ENCODE peak calls at places on chromosomes 6 and 20, in six cellular contexts. I is mammary epithelial cell, N is PC-9, P is OCI-LY7, S is H1, C is hepatocyte. M is an unnamed sample.

GRCh38 chr6:5388319-5388718 is 127.0 kb downstream of the FARS2 start:
- DNase-seq in I (no peak), N (no peak), P (no peak), S (no peak), C (no peak), M (no peak)

GRCh38 chr20:41046716-41047115 is 18.1 kb downstream of the TOP1 start:
- DNase-seq in I (no peak), N (no peak), P (no peak), S (no peak), C (no peak), M (peak; percentile 62)

GRCh38 chr20:645318-646106 is 7.5 kb downstream of the SRXN1 start:
- DNase-seq in I (peak; percentile 35), N (peak; percentile 57), P (peak; percentile 76), S (peak; percentile 82), C (peak; percentile 75), M (peak; percentile 60)

GRCh38 chr6:76861403-76861802 is 601.9 kb downstream of the HTR1B start:
- DNase-seq in I (peak; percentile 11), N (no peak), P (peak; percentile 7), S (no peak), C (peak; percentile 49), M (no peak)

GRCh38 chr6:30163090-30163917 is at the start of gene TRIM15:
- DNase-seq in I (peak; percentile 59), N (peak; percentile 31), P (no peak), S (no peak), C (peak; percentile 78), M (no peak)

GRCh38 chr6:137013031-137013430 is 31.7 kb downstream of the IL20RA start:
- DNase-seq in I (peak; percentile 26), N (peak; percentile 34), P (no peak), S (no peak), C (no peak), M (no peak)

GRCh38 chr6:14690120-14691056 is 555.5 kb upstream of the JARID2 start:
- DNase-seq in I (no peak), N (no peak), P (no peak), S (no peak), C (no peak), M (no peak)

GRCh38 chr6:391559-392440 is at the start of gene IRF4:
- DNase-seq in I (no peak), N (no peak), P (peak; percentile 84), S (no peak), C (no peak), M (no peak)

GRCh38 chr6:128997880-128998279 is 114.9 kb downstream of the LAMA2 start:
- DNase-seq in I (no peak), N (no peak), P (no peak), S (no peak), C (no peak), M (no peak)

GRCh38 chr6:31728767-31729514 is at the start of gene DDAH2:
- DNase-seq in I (no peak), N (no peak), P (no peak), S (no peak), C (peak; percentile 31), M (no peak)
- TF ChIP-seq CTCF in I (peak; percentile 50), N (peak; percentile 81), P (peak; percentile 91), S (no peak), C (peak; percentile 76), M (no peak)

GRCh38 chr6:134632034-134632433 is 314.1 kb upstream of the SGK1 start:
- DNase-seq in I (no peak), N (no peak), P (no peak), S (no peak), C (no peak), M (no peak)

GRCh38 chr6:134627707-134628106 is 309.8 kb upstream of the SGK1 start:
- DNase-seq in I (no peak), N (no peak), P (no peak), S (no peak), C (no peak), M (no peak)

GRCh38 chr6:134628154-134628553 is 310.2 kb upstream of the SGK1 start:
- DNase-seq in I (no peak), N (no peak), P (no peak), S (no peak), C (no peak), M (no peak)

GRCh38 chr6:134631398-134631924 is 313.5 kb upstream of the SGK1 start:
- DNase-seq in I (no peak), N (no peak), P (no peak), S (no peak), C (no peak), M (no peak)

GRCh38 chr6:134630468-134631180 is 312.7 kb upstream of the SGK1 start:
- DNase-seq in I (no peak), N (no peak), P (peak; percentile 79), S (no peak), C (peak; percentile 12), M (no peak)
- H2AFZ ChIP-seq in I (peak overlapping the region; percentile 45), N (no peak overlapping the region), P (peak overlapping the region; percentile 59), S (no peak overlapping the region), C (no peak overlapping the region), M (no peak overlapping the region)

DNA sequence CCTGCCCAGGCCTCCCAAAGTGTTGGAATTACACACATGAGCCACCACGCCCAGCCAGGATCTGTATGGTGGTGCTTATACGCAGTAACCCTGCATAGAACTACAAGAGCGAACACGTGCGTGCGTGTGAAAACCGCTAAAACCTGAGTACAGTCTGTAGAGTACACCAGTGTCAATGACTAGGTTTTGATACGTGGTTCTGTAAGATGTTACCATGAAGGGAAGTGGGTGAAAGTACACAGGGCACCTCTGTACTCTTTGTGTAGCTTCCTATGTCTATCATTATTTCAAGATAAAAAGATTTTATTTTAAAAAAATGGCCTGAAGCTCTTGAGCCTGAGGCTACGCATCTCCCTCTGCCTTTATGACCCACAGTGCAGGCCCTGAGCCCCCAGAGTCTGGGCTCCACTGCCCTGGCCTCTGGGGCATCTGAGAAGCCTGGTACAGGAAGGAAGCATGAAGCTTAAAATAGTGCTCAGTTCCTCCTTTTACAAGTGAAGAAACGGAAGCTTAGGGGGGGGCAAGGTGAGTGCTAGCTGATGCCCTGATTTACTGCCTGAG is 21.6 kb downstream of the LY86 start:
- DNase-seq in I (no peak), N (no peak), P (peak; percentile 85), S (no peak), C (no peak), M (no peak)
- H3K4me3 ChIP-seq in I (no peak overlapping the region), N (no peak overlapping the region), P (peak overlapping the region; percentile 36), S (no peak overlapping the region), C (no peak overlapping the region), M (no peak overlapping the region)

DNA sequence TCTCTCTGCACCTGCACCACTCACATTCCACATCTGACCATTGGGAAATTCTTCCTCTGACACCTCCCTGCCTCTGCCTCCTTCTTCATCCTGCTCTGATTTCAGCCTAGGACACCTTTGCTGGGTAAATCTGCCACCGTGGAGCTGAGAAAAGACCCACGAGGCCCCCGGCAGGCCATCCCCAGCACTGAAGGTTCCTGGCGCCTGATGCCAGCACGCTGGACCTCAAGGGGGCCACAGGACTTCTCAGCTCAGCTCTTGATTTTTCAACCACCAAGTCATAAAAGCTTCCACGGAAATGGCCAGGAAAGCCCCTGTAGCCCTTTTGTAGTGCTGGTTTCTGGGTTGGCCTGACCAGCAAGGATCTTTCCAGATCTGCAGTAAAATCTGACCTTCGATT is 157.7 kb downstream of the BMP7 start:
- DNase-seq in I (no peak), N (no peak), P (no peak), S (no peak), C (no peak), M (no peak)
- TF ChIP-seq CTCF in I (no peak), N (no peak), P (no peak), S (peak; percentile 40), C (no peak), M (no peak)

GRCh38 chr6:166483556-166484250 is 101.0 kb upstream of the MPC1 start:
- DNase-seq in I (no peak), N (no peak), P (no peak), S (no peak), C (no peak), M (no peak)
- H2AFZ ChIP-seq in I (no peak overlapping the region), N (no peak overlapping the region), P (no peak overlapping the region), S (no peak overlapping the region), C (no peak overlapping the region), M (no peak overlapping the region)

DNA sequence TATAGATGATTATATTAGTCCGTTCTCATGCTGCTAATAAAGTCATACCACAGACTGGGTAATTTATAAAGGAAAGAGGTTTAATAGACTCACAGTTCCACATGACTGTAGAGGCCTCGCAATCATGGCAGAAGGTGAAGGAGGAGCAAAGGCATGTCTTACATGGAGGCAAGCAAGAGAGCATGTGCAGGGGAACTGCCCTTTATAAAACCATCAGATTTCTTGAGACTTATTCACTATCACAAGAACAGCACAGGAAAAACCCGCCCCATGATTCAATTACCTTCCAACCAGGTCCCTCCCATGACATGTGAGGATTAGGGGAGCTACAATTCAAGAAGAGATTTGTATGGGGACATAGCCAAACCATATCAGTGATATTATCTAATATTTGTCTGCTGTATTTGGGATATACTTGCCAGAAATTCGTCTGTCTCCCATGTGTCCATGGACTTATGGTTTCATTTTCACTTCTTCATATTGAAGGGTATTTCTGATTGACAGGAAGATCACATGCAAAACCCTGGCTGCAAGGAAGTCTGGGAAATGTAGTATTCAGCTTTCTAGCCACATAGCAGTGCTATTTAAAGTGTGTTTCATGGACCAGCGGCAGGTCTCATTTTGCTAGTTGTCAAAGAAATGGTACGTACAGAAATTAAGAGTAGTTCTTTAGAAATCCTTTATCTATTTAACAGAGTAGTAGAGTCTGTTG is 50.5 kb upstream of the PAK5 start:
- DNase-seq in I (no peak), N (no peak), P (no peak), S (no peak), C (no peak), M (no peak)
- H3K4me3 ChIP-seq in I (no peak overlapping the region), N (peak overlapping the region; percentile 30), P (peak overlapping the region; percentile 29), S (no peak overlapping the region), C (no peak overlapping the region), M (no peak overlapping the region)

DNA sequence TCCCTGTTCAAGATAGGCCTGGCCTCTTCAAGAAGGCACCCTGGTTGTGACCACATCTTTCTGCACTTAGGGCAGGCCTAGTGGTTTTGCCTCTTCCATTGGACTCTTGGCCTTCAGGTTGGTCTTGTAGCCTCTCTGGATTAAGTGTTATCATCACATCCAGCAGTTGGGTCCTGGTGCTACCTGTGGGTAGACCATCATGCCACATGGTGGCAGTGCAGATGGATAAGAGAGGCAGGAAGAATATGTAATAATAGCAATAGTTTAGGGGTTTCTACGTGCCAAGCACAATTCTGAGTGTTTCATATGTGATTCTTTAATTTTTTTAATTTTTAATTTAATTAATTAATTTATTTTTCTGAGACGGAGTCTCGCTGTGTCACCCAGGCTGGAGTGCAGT is 28.5 kb upstream of the SNRPB2 start:
- DNase-seq in I (peak; percentile 6), N (no peak), P (peak; percentile 52), S (no peak), C (no peak), M (no peak)
- TF ChIP-seq CTCF in I (peak; percentile 22), N (peak; percentile 43), P (peak; percentile 74), S (peak; percentile 55), C (peak; percentile 29), M (no peak)

GRCh38 chr6:33761922-33762629 is 15.4 kb upstream of the IP6K3 start:
- DNase-seq in I (peak; percentile 30), N (peak; percentile 50), P (peak; percentile 52), S (no peak), C (peak; percentile 78), M (peak; percentile 68)
- H2AFZ ChIP-seq in I (peak overlapping the region; percentile 25), N (no peak overlapping the region), P (no peak overlapping the region), S (no peak overlapping the region), C (no peak overlapping the region), M (no peak overlapping the region)

DNA sequence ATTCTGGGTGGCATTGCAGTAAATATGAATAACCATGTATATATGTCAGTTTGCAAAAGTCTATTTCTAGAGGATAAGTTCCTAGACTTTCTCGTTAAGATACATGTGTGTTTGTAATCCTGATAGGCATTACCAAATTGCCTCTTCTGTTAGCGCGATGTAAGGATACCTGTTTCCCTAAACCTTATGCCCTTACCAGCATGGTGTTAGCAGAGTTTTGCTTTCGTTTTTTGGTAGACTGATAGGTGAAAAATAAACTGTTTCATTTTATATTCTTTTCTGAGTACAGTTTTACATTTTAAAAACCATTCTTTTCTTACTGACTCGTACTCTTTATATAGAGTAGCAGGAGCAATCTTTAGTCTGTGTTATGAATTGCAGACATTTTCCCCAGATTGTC is 32.3 kb downstream of the SNX9 start:
- DNase-seq in I (no peak), N (no peak), P (no peak), S (no peak), C (no peak), M (no peak)
- H3K4me3 ChIP-seq in I (no peak overlapping the region), N (no peak overlapping the region), P (no peak overlapping the region), S (no peak overlapping the region), C (no peak overlapping the region), M (no peak overlapping the region)